ENCODE peak calls at places on chromosome 22, in ten cellular contexts. One of them, this sample, is unnamed.
A peak's percentile ranks its signal among the peaks of the same experiment; 100 is the strongest.

GRCh38 chr22:29740216-29740615 is 20.4 kb downstream of the CABP7 start:
- DNase-seq in aorta: no peak
- DNase-seq in WERI-Rb-1: no peak
- DNase-seq in right lobe of liver: no peak
- DNase-seq in tibial nerve: no peak
- DNase-seq in iPS DF 6.9: no peak
- DNase-seq in heart right ventricle: no peak
- DNase-seq in CD4-positive, alpha-beta memory T cell: no peak
- DNase-seq in fibroblast of lung: no peak
- DNase-seq in lower lobe of right lung: no peak
- DNase-seq in this sample: no peak

GRCh38 chr22:18056161-18056666 is 21.6 kb upstream of the PEX26 start:
- DNase-seq in fibroblast of lung: peak; percentile 82
- DNase-seq in iPS DF 6.9: no peak
- DNase-seq in lower lobe of right lung: no peak
- DNase-seq in CD4-positive, alpha-beta memory T cell: no peak
- DNase-seq in aorta: peak; percentile 58
- DNase-seq in WERI-Rb-1: no peak
- DNase-seq in tibial nerve: no peak
- DNase-seq in right lobe of liver: no peak
- DNase-seq in heart right ventricle: no peak
- DNase-seq in this sample: no peak

GRCh38 chr22:29108137-29108536 is 35.3 kb downstream of the KREMEN1 start:
- DNase-seq in lower lobe of right lung: no peak
- DNase-seq in right lobe of liver: no peak
- DNase-seq in iPS DF 6.9: no peak
- DNase-seq in WERI-Rb-1: no peak
- DNase-seq in fibroblast of lung: peak; percentile 71
- DNase-seq in CD4-positive, alpha-beta memory T cell: no peak
- DNase-seq in heart right ventricle: no peak
- DNase-seq in tibial nerve: no peak
- DNase-seq in aorta: no peak
- DNase-seq in this sample: no peak

GRCh38 chr22:34866081-34866480 is 199.9 kb upstream of the ISX start:
- DNase-seq in WERI-Rb-1: no peak
- DNase-seq in lower lobe of right lung: no peak
- DNase-seq in tibial nerve: no peak
- DNase-seq in heart right ventricle: no peak
- DNase-seq in iPS DF 6.9: no peak
- DNase-seq in CD4-positive, alpha-beta memory T cell: no peak
- DNase-seq in right lobe of liver: no peak
- DNase-seq in aorta: no peak
- DNase-seq in fibroblast of lung: no peak
- DNase-seq in this sample: no peak

GRCh38 chr22:23055448-23056179 is 14.7 kb upstream of the GNAZ start:
- DNase-seq in right lobe of liver: no peak
- DNase-seq in aorta: no peak
- DNase-seq in fibroblast of lung: no peak
- DNase-seq in heart right ventricle: no peak
- DNase-seq in tibial nerve: no peak
- DNase-seq in lower lobe of right lung: no peak
- DNase-seq in iPS DF 6.9: no peak
- DNase-seq in WERI-Rb-1: no peak
- DNase-seq in CD4-positive, alpha-beta memory T cell: no peak
- DNase-seq in this sample: no peak

GRCh38 chr22:28547132-28547842 is 132.4 kb downstream of the TTC28 start:
- DNase-seq in lower lobe of right lung: no peak
- DNase-seq in aorta: no peak
- DNase-seq in tibial nerve: no peak
- DNase-seq in right lobe of liver: no peak
- DNase-seq in WERI-Rb-1: no peak
- DNase-seq in CD4-positive, alpha-beta memory T cell: no peak
- DNase-seq in fibroblast of lung: peak; percentile 88
- DNase-seq in iPS DF 6.9: no peak
- DNase-seq in heart right ventricle: no peak
- DNase-seq in this sample: no peak

GRCh38 chr22:29207562-29208501 is 2.1 kb downstream of the EMID1 start:
- DNase-seq in fibroblast of lung: no peak
- DNase-seq in heart right ventricle: no peak
- DNase-seq in tibial nerve: no peak
- DNase-seq in aorta: no peak
- DNase-seq in lower lobe of right lung: no peak
- DNase-seq in WERI-Rb-1: no peak
- DNase-seq in iPS DF 6.9: no peak
- DNase-seq in right lobe of liver: no peak
- DNase-seq in CD4-positive, alpha-beta memory T cell: no peak
- DNase-seq in this sample: no peak

GRCh38 chr22:33542722-33543121 is 377.6 kb downstream of the LARGE1 start:
- DNase-seq in aorta: no peak
- DNase-seq in fibroblast of lung: no peak
- DNase-seq in lower lobe of right lung: no peak
- DNase-seq in heart right ventricle: no peak
- DNase-seq in iPS DF 6.9: no peak
- DNase-seq in tibial nerve: no peak
- DNase-seq in WERI-Rb-1: no peak
- DNase-seq in CD4-positive, alpha-beta memory T cell: no peak
- DNase-seq in right lobe of liver: no peak
- DNase-seq in this sample: no peak

GRCh38 chr22:36196254-36197064 is 5.2 kb downstream of the APOL4 start:
- DNase-seq in fibroblast of lung: no peak
- DNase-seq in lower lobe of right lung: no peak
- DNase-seq in WERI-Rb-1: no peak
- DNase-seq in tibial nerve: no peak
- DNase-seq in CD4-positive, alpha-beta memory T cell: no peak
- DNase-seq in aorta: no peak
- DNase-seq in iPS DF 6.9: no peak
- DNase-seq in right lobe of liver: no peak
- DNase-seq in heart right ventricle: no peak
- DNase-seq in this sample: no peak

GRCh38 chr22:22689621-22690345 is 45.4 kb downstream of the GGTLC2 start:
- DNase-seq in tibial nerve: no peak
- DNase-seq in heart right ventricle: no peak
- DNase-seq in lower lobe of right lung: no peak
- DNase-seq in right lobe of liver: no peak
- DNase-seq in fibroblast of lung: no peak
- DNase-seq in iPS DF 6.9: no peak
- DNase-seq in CD4-positive, alpha-beta memory T cell: no peak
- DNase-seq in WERI-Rb-1: no peak
- DNase-seq in aorta: no peak
- DNase-seq in this sample: no peak

GRCh38 chr22:32765117-32765618 is 36.3 kb upstream of the TIMP3 start:
- DNase-seq in aorta: no peak
- DNase-seq in WERI-Rb-1: no peak
- DNase-seq in CD4-positive, alpha-beta memory T cell: no peak
- DNase-seq in fibroblast of lung: peak; percentile 50
- DNase-seq in heart right ventricle: no peak
- DNase-seq in lower lobe of right lung: no peak
- DNase-seq in tibial nerve: no peak
- DNase-seq in right lobe of liver: no peak
- DNase-seq in iPS DF 6.9: no peak
- DNase-seq in this sample: no peak

GRCh38 chr22:33381531-33382406 is 323.6 kb upstream of the SYN3 start:
- DNase-seq in fibroblast of lung: no peak
- DNase-seq in aorta: no peak
- DNase-seq in lower lobe of right lung: no peak
- DNase-seq in WERI-Rb-1: no peak
- DNase-seq in heart right ventricle: no peak
- DNase-seq in right lobe of liver: no peak
- DNase-seq in iPS DF 6.9: no peak
- DNase-seq in CD4-positive, alpha-beta memory T cell: no peak
- DNase-seq in tibial nerve: no peak
- DNase-seq in this sample: no peak

GRCh38 chr22:36925388-36926290 is 12.2 kb downstream of the CSF2RB start:
- DNase-seq in lower lobe of right lung: no peak
- DNase-seq in iPS DF 6.9: no peak
- DNase-seq in tibial nerve: no peak
- DNase-seq in right lobe of liver: no peak
- DNase-seq in aorta: no peak
- DNase-seq in CD4-positive, alpha-beta memory T cell: no peak
- DNase-seq in fibroblast of lung: peak; percentile 6
- DNase-seq in WERI-Rb-1: no peak
- DNase-seq in heart right ventricle: no peak
- DNase-seq in this sample: no peak

GRCh38 chr22:27223317-27224177 is 566.2 kb downstream of the MIAT start:
- DNase-seq in tibial nerve: no peak
- DNase-seq in aorta: no peak
- DNase-seq in WERI-Rb-1: no peak
- DNase-seq in heart right ventricle: no peak
- DNase-seq in CD4-positive, alpha-beta memory T cell: no peak
- DNase-seq in iPS DF 6.9: no peak
- DNase-seq in right lobe of liver: no peak
- DNase-seq in lower lobe of right lung: no peak
- DNase-seq in fibroblast of lung: peak; percentile 100
- DNase-seq in this sample: no peak

GRCh38 chr22:37675930-37676571 is 615 bp downstream of the LGALS1 start:
- DNase-seq in CD4-positive, alpha-beta memory T cell: no peak
- DNase-seq in lower lobe of right lung: peak; percentile 53
- DNase-seq in aorta: peak; percentile 66
- DNase-seq in tibial nerve: no peak
- DNase-seq in WERI-Rb-1: no peak
- DNase-seq in right lobe of liver: peak; percentile 77
- DNase-seq in heart right ventricle: peak; percentile 70
- DNase-seq in fibroblast of lung: peak; percentile 25
- DNase-seq in iPS DF 6.9: no peak
- DNase-seq in this sample: peak; percentile 41

DNA sequence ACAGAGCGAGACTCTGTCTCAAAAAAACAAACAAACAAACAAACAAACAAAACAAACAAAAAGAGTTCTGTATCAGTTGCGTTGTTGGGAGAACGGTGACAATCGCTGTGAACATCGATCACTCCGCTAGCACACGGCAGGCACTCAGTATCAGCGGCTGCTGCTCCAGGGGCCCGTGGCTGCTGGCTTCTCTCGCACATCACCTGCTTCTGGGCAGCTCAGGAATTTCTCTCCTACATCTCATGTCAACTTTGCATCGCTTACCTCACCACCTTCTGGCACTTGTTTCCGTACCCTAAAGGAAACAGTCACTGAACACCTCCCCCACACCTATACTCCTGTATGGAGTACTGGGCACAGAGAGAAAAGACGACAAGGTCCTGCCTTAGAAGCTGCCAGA is 70.3 kb upstream of the WNT7B start:
- DNase-seq in aorta: no peak
- DNase-seq in CD4-positive, alpha-beta memory T cell: no peak
- DNase-seq in right lobe of liver: peak; percentile 29
- DNase-seq in WERI-Rb-1: no peak
- DNase-seq in iPS DF 6.9: no peak
- DNase-seq in tibial nerve: no peak
- DNase-seq in fibroblast of lung: no peak
- DNase-seq in heart right ventricle: no peak
- DNase-seq in lower lobe of right lung: peak; percentile 44
- DNase-seq in this sample: no peak
- H3K27ac ChIP-seq in aorta: peak overlapping the region; percentile 88
- H3K27ac ChIP-seq in CD4-positive, alpha-beta memory T cell: no peak overlapping the region
- H3K27ac ChIP-seq in right lobe of liver: no peak overlapping the region
- H3K27ac ChIP-seq in WERI-Rb-1: no peak overlapping the region
- H3K27ac ChIP-seq in iPS DF 6.9: no peak overlapping the region
- H3K27ac ChIP-seq in tibial nerve: peak overlapping the region; percentile 97
- H3K27ac ChIP-seq in fibroblast of lung: no peak overlapping the region
- H3K27ac ChIP-seq in heart right ventricle: peak overlapping the region; percentile 96
- H3K27ac ChIP-seq in lower lobe of right lung: peak overlapping the region; percentile 76
- H3K27ac ChIP-seq in this sample: peak overlapping the region; percentile 99

DNA sequence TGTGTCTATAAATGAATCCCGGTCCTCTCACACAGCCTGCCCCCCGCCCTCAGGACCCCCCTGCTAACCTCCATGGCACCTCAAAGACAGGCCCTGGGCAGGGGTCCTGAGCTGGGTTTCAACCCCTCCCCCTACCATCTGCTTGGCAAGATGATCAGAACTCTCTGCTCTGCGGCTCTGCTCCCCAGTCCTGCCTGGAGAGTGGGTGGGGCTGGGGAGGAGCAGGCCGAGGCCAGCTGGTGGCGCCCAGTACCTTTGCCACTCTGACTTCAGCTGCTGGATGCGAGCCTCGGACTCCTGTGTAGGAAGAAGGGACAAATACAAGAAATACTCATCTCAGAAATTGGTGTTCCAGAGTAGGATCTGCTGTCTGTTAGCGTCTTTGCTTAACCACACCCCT is 15.0 kb downstream of the SUN2 start:
- DNase-seq in CD4-positive, alpha-beta memory T cell: no peak
- DNase-seq in right lobe of liver: no peak
- DNase-seq in heart right ventricle: no peak
- DNase-seq in WERI-Rb-1: no peak
- DNase-seq in tibial nerve: no peak
- DNase-seq in aorta: no peak
- DNase-seq in fibroblast of lung: no peak
- DNase-seq in lower lobe of right lung: no peak
- DNase-seq in iPS DF 6.9: no peak
- DNase-seq in this sample: no peak
- H3K27ac ChIP-seq in CD4-positive, alpha-beta memory T cell: no peak overlapping the region
- H3K27ac ChIP-seq in right lobe of liver: no peak overlapping the region
- H3K27ac ChIP-seq in heart right ventricle: no peak overlapping the region
- H3K27ac ChIP-seq in WERI-Rb-1: no peak overlapping the region
- H3K27ac ChIP-seq in tibial nerve: no peak overlapping the region
- H3K27ac ChIP-seq in aorta: no peak overlapping the region
- H3K27ac ChIP-seq in fibroblast of lung: no peak overlapping the region
- H3K27ac ChIP-seq in lower lobe of right lung: no peak overlapping the region
- H3K27ac ChIP-seq in iPS DF 6.9: no peak overlapping the region
- H3K27ac ChIP-seq in this sample: peak overlapping the region; percentile 9

GRCh38 chr22:39215070-39215396 is 29.7 kb downstream of the PDGFB start:
- DNase-seq in tibial nerve: no peak
- DNase-seq in iPS DF 6.9: no peak
- DNase-seq in WERI-Rb-1: no peak
- DNase-seq in lower lobe of right lung: peak; percentile 13
- DNase-seq in fibroblast of lung: no peak
- DNase-seq in right lobe of liver: no peak
- DNase-seq in heart right ventricle: no peak
- DNase-seq in aorta: no peak
- DNase-seq in CD4-positive, alpha-beta memory T cell: no peak
- DNase-seq in this sample: peak; percentile 13
- H3K27ac ChIP-seq in tibial nerve: no peak overlapping the region
- H3K27ac ChIP-seq in iPS DF 6.9: no peak overlapping the region
- H3K27ac ChIP-seq in WERI-Rb-1: no peak overlapping the region
- H3K27ac ChIP-seq in lower lobe of right lung: peak overlapping the region; percentile 6
- H3K27ac ChIP-seq in fibroblast of lung: no peak overlapping the region
- H3K27ac ChIP-seq in right lobe of liver: no peak overlapping the region
- H3K27ac ChIP-seq in heart right ventricle: no peak overlapping the region
- H3K27ac ChIP-seq in aorta: no peak overlapping the region
- H3K27ac ChIP-seq in CD4-positive, alpha-beta memory T cell: no peak overlapping the region
- H3K27ac ChIP-seq in this sample: no peak overlapping the region

DNA sequence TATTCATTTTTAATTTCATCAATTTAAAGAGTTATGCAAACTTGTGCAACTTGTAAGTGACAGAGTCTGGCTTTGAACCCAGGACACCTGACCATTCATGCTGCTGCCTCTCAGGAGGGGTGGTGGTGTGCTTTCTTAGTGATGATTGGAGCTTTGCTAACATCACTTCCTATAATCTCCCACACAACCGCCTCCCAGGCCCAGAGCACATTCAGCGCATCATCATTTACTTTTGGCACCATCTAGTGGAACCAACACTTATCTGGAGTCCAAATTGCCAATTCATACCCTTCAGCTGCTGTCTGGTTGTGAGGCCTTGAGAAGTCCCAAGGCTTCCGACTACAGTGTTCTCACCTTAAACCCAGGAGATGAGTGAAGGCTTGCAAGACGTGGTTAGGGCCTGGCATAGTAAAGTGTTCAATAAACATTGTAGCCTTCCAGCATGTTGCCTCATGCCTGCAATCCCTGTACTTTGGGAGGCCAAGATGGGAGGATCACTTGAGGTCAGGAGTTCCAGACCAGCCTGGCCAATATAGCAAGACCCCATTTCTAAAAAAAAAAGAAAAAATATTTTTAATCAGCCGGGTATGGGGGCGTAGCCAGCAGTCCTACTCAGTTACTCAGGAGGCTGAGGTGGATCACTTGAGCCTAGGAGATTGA is 1.1 kb upstream of the TTLL1 start:
- DNase-seq in WERI-Rb-1: peak; percentile 68
- DNase-seq in CD4-positive, alpha-beta memory T cell: peak; percentile 49
- DNase-seq in fibroblast of lung: peak; percentile 89
- DNase-seq in right lobe of liver: peak; percentile 39
- DNase-seq in heart right ventricle: peak; percentile 62
- DNase-seq in aorta: peak; percentile 56
- DNase-seq in tibial nerve: no peak
- DNase-seq in lower lobe of right lung: peak; percentile 62
- DNase-seq in iPS DF 6.9: no peak
- DNase-seq in this sample: no peak
- H3K27ac ChIP-seq in WERI-Rb-1: no peak overlapping the region
- H3K27ac ChIP-seq in CD4-positive, alpha-beta memory T cell: no peak overlapping the region
- H3K27ac ChIP-seq in fibroblast of lung: no peak overlapping the region
- H3K27ac ChIP-seq in right lobe of liver: no peak overlapping the region
- H3K27ac ChIP-seq in heart right ventricle: peak overlapping the region; percentile 12
- H3K27ac ChIP-seq in aorta: no peak overlapping the region
- H3K27ac ChIP-seq in tibial nerve: no peak overlapping the region
- H3K27ac ChIP-seq in lower lobe of right lung: no peak overlapping the region
- H3K27ac ChIP-seq in iPS DF 6.9: no peak overlapping the region
- H3K27ac ChIP-seq in this sample: no peak overlapping the region